ENCODE peak calls at places on chromosomes 12 and 14, in seven cellular contexts. Z, D, O, T, C, K and F are unnamed samples.

GRCh38 chr12:52353766-52354165 is 13.5 kb downstream of the KRT85 start:
- DNase-seq in Z (no peak), D (no peak), O (no peak), T (no peak), C (no peak), K (no peak), F (no peak)

GRCh38 chr12:51926064-51926632 is 18.8 kb downstream of the ACVRL1 start:
- DNase-seq in Z (no peak), D (no peak), O (no peak), T (no peak), C (no peak), K (no peak), F (no peak)

GRCh38 chr12:143964-144649 is 69.8 kb downstream of the SLC6A12 start:
- DNase-seq in Z (no peak), D (no peak), O (peak; percentile 3), T (no peak), C (peak; percentile 40), K (no peak), F (peak; percentile 64)

GRCh38 chr14:38405851-38406630 is 150.1 kb upstream of the CLEC14A start:
- DNase-seq in Z (no peak), D (no peak), O (no peak), T (no peak), C (peak; percentile 93), K (no peak), F (peak; percentile 61)

GRCh38 chr12:56261503-56262230 is 3.5 kb upstream of the ANKRD52 start:
- DNase-seq in Z (no peak), D (peak; percentile 87), O (peak; percentile 85), T (peak; percentile 39), C (no peak), K (no peak), F (no peak)

GRCh38 chr12:45208604-45209487 is 7.0 kb upstream of the ANO6 start:
- DNase-seq in Z (peak; percentile 42), D (no peak), O (peak; percentile 61), T (no peak), C (no peak), K (no peak), F (no peak)

GRCh38 chr12:131087991-131088700 is 134.4 kb downstream of the ADGRD1 start:
- DNase-seq in Z (no peak), D (no peak), O (no peak), T (no peak), C (no peak), K (no peak), F (no peak)

GRCh38 chr12:58443273-58443980 is 476.9 kb downstream of the LRIG3 start:
- DNase-seq in Z (peak; percentile 14), D (no peak), O (peak; percentile 37), T (no peak), C (no peak), K (no peak), F (peak; percentile 25)

GRCh38 chr12:53782093-53782703 is 30.4 kb upstream of the CISTR start:
- DNase-seq in Z (no peak), D (no peak), O (no peak), T (no peak), C (no peak), K (no peak), F (no peak)

GRCh38 chr12:104506691-104507401 is 50.1 kb downstream of the CHST11 start:
- DNase-seq in Z (no peak), D (no peak), O (no peak), T (no peak), C (peak; percentile 53), K (no peak), F (no peak)

GRCh38 chr14:55800443-55800842 is 220.4 kb downstream of the KTN1 start:
- DNase-seq in Z (no peak), D (no peak), O (no peak), T (no peak), C (no peak), K (no peak), F (no peak)

GRCh38 chr12:89051065-89051677 is 301.1 kb downstream of the DUSP6 start:
- DNase-seq in Z (peak; percentile 44), D (no peak), O (peak; percentile 60), T (no peak), C (peak; percentile 23), K (no peak), F (peak; percentile 26)

GRCh38 chr12:93638954-93639353 is 38.2 kb upstream of the CRADD start:
- DNase-seq in Z (no peak), D (no peak), O (no peak), T (no peak), C (no peak), K (no peak), F (no peak)

GRCh38 chr12:77578471-77579262 is 252.0 kb upstream of the NAV3 start:
- DNase-seq in Z (no peak), D (no peak), O (no peak), T (no peak), C (no peak), K (no peak), F (no peak)

GRCh38 chr14:70905316-70905715 is 1.9 kb upstream of the PCNX1 start:
- DNase-seq in Z (peak; percentile 90), D (no peak), O (no peak), T (no peak), C (no peak), K (no peak), F (no peak)

GRCh38 chr12:4107436-4107878 is 166.1 kb upstream of the CCND2 start:
- DNase-seq in Z (peak; percentile 49), D (no peak), O (peak; percentile 46), T (no peak), C (no peak), K (peak; percentile 41), F (no peak)

GRCh38 chr12:130104114-130104513 is 58.1 kb upstream of the FZD10 start:
- DNase-seq in Z (no peak), D (no peak), O (no peak), T (no peak), C (no peak), K (no peak), F (no peak)

GRCh38 chr12:47812797-47813490 is 6.8 kb downstream of the HDAC7 start:
- DNase-seq in Z (peak; percentile 79), D (no peak), O (peak; percentile 86), T (no peak), C (peak; percentile 62), K (peak; percentile 89), F (peak; percentile 33)

GRCh38 chr12:50055831-50056628 is 1.4 kb upstream of the ASIC1 start:
- DNase-seq in Z (no peak), D (no peak), O (peak; percentile 15), T (no peak), C (peak; percentile 28), K (peak; percentile 43), F (peak; percentile 76)

GRCh38 chr14:95318870-95319311 is 817 bp downstream of the CLMN start:
- DNase-seq in Z (no peak), D (no peak), O (no peak), T (no peak), C (no peak), K (no peak), F (peak; percentile 76)

GRCh38 chr12:30515351-30515750 is 180.3 kb downstream of the IPO8 start:
- DNase-seq in Z (no peak), D (no peak), O (peak; percentile 4), T (no peak), C (no peak), K (no peak), F (no peak)

GRCh38 chr12:113271853-113272561 is 50.7 kb downstream of the TPCN1 start:
- DNase-seq in Z (peak; percentile 35), D (peak; percentile 31), O (peak; percentile 86), T (no peak), C (no peak), K (no peak), F (no peak)